ENCODE peak calls at places on chromosomes 4 and X, in six cellular contexts. S is cardiac muscle cell, P is heart left ventricle, T is HAP-1, R is foreskin keratinocyte, H is breast epithelium. W is an unnamed sample. For H3K4me1, the result is how much of the 10 kb centered on the place peaks cover.

GRCh38 chr4:156594619-156595018 is 377.0 kb downstream of the PDGFC start:
- DNase-seq in S (peak), P (peak), T (no peak), R (peak), H (no peak), W (no peak)

GRCh38 chrX:118528089-118528753 is 32.6 kb downstream of the DOCK11 start:
- DNase-seq in S (no peak), P (no peak), T (no peak), R (no peak), H (no peak), W (no peak)

GRCh38 chr4:156598138-156598681 is 373.4 kb downstream of the PDGFC start:
- DNase-seq in S (peak), P (no peak), T (no peak), R (no peak), H (no peak), W (peak)

GRCh38 chrX:27350476-27350875 is 112.7 kb downstream of the PPP4R3C start:
- DNase-seq in S (no peak), P (no peak), T (no peak), R (no peak), H (no peak), W (no peak)

GRCh38 chr4:83582289-83582756 is 46.4 kb downstream of the GPAT3 start:
- DNase-seq in S (peak), P (peak), T (no peak), R (peak), H (peak), W (no peak)

GRCh38 chr4:3847211-3847940 is 81.2 kb downstream of the ADRA2C start:
- DNase-seq in S (no peak), P (no peak), T (no peak), R (no peak), H (no peak), W (no peak)

GRCh38 chr4:79673898-79674297 is 265.9 kb upstream of the GK2 start:
- DNase-seq in S (no peak), P (no peak), T (no peak), R (no peak), H (no peak), W (no peak)

GRCh38 chr4:3715251-3716033 is 50.7 kb upstream of the ADRA2C start:
- DNase-seq in S (no peak), P (peak), T (no peak), R (no peak), H (no peak), W (no peak)

GRCh38 chr4:41873380-41874295 is 61.6 kb upstream of the TMEM33 start:
- DNase-seq in S (no peak), P (no peak), T (no peak), R (no peak), H (no peak), W (no peak)

GRCh38 chrX:19709812-19710518 is 177.4 kb downstream of the SH3KBP1 start:
- DNase-seq in S (peak), P (no peak), T (no peak), R (peak), H (no peak), W (peak)

GRCh38 chr4:140052050-140052449 is 101.9 kb downstream of the MAML3 start:
- DNase-seq in S (peak), P (peak), T (no peak), R (peak), H (no peak), W (no peak)

GRCh38 chrX:149074429-149074828 is 430.7 kb downstream of the IDS start:
- DNase-seq in S (peak), P (peak), T (no peak), R (no peak), H (no peak), W (no peak)

GRCh38 chr4:116099596-116099995 is 985.8 kb downstream of the TRAM1L1 start:
- DNase-seq in S (no peak), P (no peak), T (no peak), R (peak), H (no peak), W (no peak)

GRCh38 chr4:128141866-128142265 is 80.8 kb downstream of the LARP1B start:
- DNase-seq in S (no peak), P (no peak), T (no peak), R (peak), H (no peak), W (no peak)

GRCh38 chrX:10387011-10387410 is 230.2 kb downstream of the CLCN4 start:
- DNase-seq in S (peak), P (no peak), T (no peak), R (peak), H (no peak), W (peak)

GRCh38 chr4:73721901-73722300 is 18.5 kb upstream of the CXCL8 start:
- DNase-seq in S (no peak), P (no peak), T (no peak), R (no peak), H (no peak), W (no peak)

GRCh38 chr4:10083861-10084641 is 32.5 kb downstream of the WDR1 start:
- DNase-seq in S (no peak), P (no peak), T (no peak), R (no peak), H (no peak), W (no peak)

GRCh38 chr4:80471701-80472100 is 136.2 kb downstream of the CFAP299 start:
- DNase-seq in S (peak), P (no peak), T (no peak), R (peak), H (peak), W (no peak)

GRCh38 chr4:924107-925096 is 7.7 kb downstream of the GAK start:
- DNase-seq in S (peak), P (no peak), T (no peak), R (peak), H (no peak), W (no peak)

GRCh38 chrX:124228849-124229248 is 103.6 kb upstream of the TEX13D start:
- DNase-seq in S (no peak), P (no peak), T (no peak), R (no peak), H (no peak), W (no peak)

GRCh38 chrX:39682778-39683177 is 415.0 kb downstream of the BCOR start:
- DNase-seq in S (no peak), P (no peak), T (peak), R (no peak), H (no peak), W (no peak)

GRCh38 chrX:137896123-137896522 is 330.2 kb downstream of the ZIC3 start:
- DNase-seq in S (no peak), P (no peak), T (no peak), R (no peak), H (no peak), W (no peak)

GRCh38 chr4:78928835-78929234 is 10.4 kb downstream of the PAQR3 start:
- DNase-seq in S (no peak), P (no peak), T (no peak), R (no peak), H (no peak), W (no peak)

GRCh38 chr4:14339715-14340114 is 662.6 kb upstream of the CPEB2 start:
- DNase-seq in S (no peak), P (no peak), T (no peak), R (no peak), H (no peak), W (no peak)

GRCh38 chr4:122898370-122899150 is 23.8 kb downstream of the NUDT6 start:
- DNase-seq in S (peak), P (no peak), T (no peak), R (peak), H (peak), W (peak)
- H3K4me1 ChIP-seq in S (under half), P (under half), T (under half), R (under half), H (under half), W (under half)

DNA sequence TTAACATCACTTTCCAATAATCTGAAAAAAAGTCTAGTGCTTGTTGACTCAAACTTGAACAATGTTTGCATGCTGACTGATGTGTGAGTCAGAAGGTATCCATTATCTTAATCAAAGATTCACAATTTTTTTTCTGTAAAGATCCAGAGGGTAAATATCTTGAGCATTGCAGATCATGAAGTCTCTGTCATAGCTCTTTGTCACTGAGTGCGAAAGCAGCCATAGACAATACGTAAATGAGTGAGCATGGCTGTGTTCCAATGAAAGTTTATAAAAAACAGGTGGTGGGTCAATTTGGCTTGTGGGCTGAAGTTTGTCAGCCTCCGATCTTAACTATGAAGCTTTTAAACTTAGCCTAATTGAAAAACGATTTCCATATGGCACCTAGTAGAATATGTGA is 37.7 kb downstream of the NHS start:
- DNase-seq in S (peak), P (no peak), T (no peak), R (peak), H (no peak), W (peak)
- H3K4me1 ChIP-seq in S (under half), P (under half), T (under half), R (under half), H (under half), W (half or more)

GRCh38 chr4:112520598-112521122 is 4.7 kb upstream of the NEUROG2 start:
- DNase-seq in S (no peak), P (no peak), T (no peak), R (no peak), H (no peak), W (no peak)
- H3K4me1 ChIP-seq in S (under half), P (under half), T (under half), R (under half), H (under half), W (under half)

GRCh38 chr4:7900351-7900750 is 39.3 kb downstream of the AFAP1 start:
- DNase-seq in S (peak), P (no peak), T (no peak), R (no peak), H (no peak), W (no peak)
- H3K4me1 ChIP-seq in S (half or more), P (under half), T (half or more), R (under half), H (under half), W (under half)

GRCh38 chr4:158811216-158811540 is 42.4 kb downstream of the FNIP2 start:
- DNase-seq in S (no peak), P (no peak), T (no peak), R (no peak), H (no peak), W (no peak)

GRCh38 chr4:158812133-158812532 is 43.3 kb downstream of the FNIP2 start:
- DNase-seq in S (no peak), P (no peak), T (no peak), R (no peak), H (no peak), W (no peak)

GRCh38 chr4:158811704-158812103 is 42.9 kb downstream of the FNIP2 start:
- DNase-seq in S (no peak), P (no peak), T (no peak), R (peak), H (no peak), W (no peak)

GRCh38 chr4:158809611-158810486 is 41.0 kb downstream of the FNIP2 start:
- DNase-seq in S (peak), P (no peak), T (peak), R (peak), H (no peak), W (peak)

DNA sequence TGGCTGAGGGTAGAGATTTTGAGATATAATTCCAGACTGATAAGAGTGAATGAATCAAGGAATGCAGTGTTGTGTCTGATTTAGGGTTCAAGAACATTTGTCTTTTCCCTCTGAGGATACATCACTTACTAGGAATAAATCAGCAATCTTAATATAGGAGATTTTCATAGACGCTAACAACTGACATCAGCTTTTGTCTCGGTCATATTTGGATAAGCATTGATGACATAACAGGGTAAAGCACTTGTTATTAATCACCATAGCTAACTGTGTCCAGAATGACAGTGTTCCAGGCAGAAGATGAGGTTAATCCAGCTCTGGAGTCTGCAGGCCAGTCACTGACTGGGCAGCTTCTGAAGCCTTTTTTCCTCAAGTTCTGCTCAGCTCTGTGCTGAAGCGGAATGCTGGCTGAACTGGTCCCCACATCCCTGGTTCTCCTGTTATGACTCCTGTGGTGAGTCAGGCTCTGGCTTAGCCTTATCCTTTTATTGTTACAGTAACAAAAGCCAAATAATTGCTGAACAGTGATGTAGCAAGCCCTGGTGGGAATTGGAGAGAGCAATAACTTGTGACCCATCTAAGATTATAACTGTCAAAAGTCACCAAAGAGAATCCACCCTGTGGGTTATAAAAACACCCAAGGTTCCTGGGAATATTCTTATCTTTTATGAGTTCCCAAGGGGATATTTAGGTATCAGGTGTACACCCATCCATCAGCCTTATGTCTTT is 41.8 kb downstream of the FNIP2 start:
- DNase-seq in S (peak), P (peak), T (peak), R (peak), H (peak), W (peak)
- H3K4me1 ChIP-seq in S (half or more), P (under half), T (under half), R (under half), H (under half), W (under half)

W was measured in SJSA1.